ENCODE peak calls at places on chromosomes 3 and 15, in nine cellular contexts. B is neuronal stem cell, H is GM12878, F is HCT116, Z is IMR-90, N is fibroblast of lung, R is adipocyte, T is DND-41, C is H1. A is an unnamed sample.
A peak's percentile ranks its signal among the peaks of the same experiment; 100 is the strongest.

GRCh38 chr15:83654379-83655236 is 685 bp downstream of the ADAMTSL3 start:
- DNase-seq in F (no peak), N (no peak), Z (no peak), T (no peak), C (peak; percentile 74), R (no peak), B (no peak), H (no peak), A (no peak)

GRCh38 chr3:154018100-154018696 is 103.0 kb upstream of the ARHGEF26 start:
- DNase-seq in N (peak; percentile 2), R (no peak), F (peak; percentile 45), Z (peak; percentile 18), T (peak; percentile 31), B (peak; percentile 37), H (peak; percentile 11), C (peak; percentile 73), A (peak; percentile 77)

GRCh38 chr3:48856469-48856868 is 8.8 kb upstream of the PRKAR2A start:
- DNase-seq in C (no peak), B (no peak), H (no peak), N (no peak), F (no peak), R (no peak), Z (no peak), T (no peak), A (no peak)

GRCh38 chr3:24303057-24303754 is 191.4 kb downstream of the THRB start:
- DNase-seq in F (no peak), B (no peak), C (no peak), T (no peak), N (no peak), Z (no peak), H (no peak), R (no peak), A (no peak)

GRCh38 chr15:80721476-80721875 is 26.4 kb downstream of the ABHD17C start:
- DNase-seq in B (no peak), C (no peak), N (no peak), T (no peak), H (no peak), R (no peak), Z (no peak), F (no peak), A (no peak)

GRCh38 chr3:48500656-48501055 is 3.3 kb downstream of the SHISA5 start:
- DNase-seq in T (no peak), H (no peak), C (peak; percentile 42), N (no peak), Z (no peak), F (no peak), B (no peak), R (no peak), A (no peak)

GRCh38 chr15:68383161-68384074 is 48.5 kb downstream of the ITGA11 start:
- DNase-seq in T (peak; percentile 36), C (peak; percentile 55), H (no peak), B (peak; percentile 23), N (peak; percentile 27), R (peak; percentile 69), Z (peak; percentile 31), F (peak; percentile 36), A (peak; percentile 89)

GRCh38 chr3:56758539-56758981 is 43.2 kb downstream of the ARHGEF3 start:
- DNase-seq in H (peak; percentile 87), T (no peak), R (peak; percentile 88), Z (peak; percentile 91), N (peak; percentile 93), C (no peak), F (peak; percentile 66), B (no peak), A (peak; percentile 36)

GRCh38 chr3:14177580-14178246 is 688 bp downstream of the XPC start:
- DNase-seq in Z (peak; percentile 34), C (no peak), T (no peak), H (no peak), B (no peak), R (peak; percentile 24), F (peak; percentile 2), N (peak; percentile 31), A (peak; percentile 58)

GRCh38 chr3:116057403-116058006 is 387.8 kb downstream of the LSAMP start:
- DNase-seq in N (peak; percentile 77), F (no peak), T (no peak), Z (no peak), B (no peak), C (no peak), H (no peak), R (peak; percentile 34), A (no peak)

GRCh38 chr15:80503319-80503952 is 99.3 kb downstream of the ARNT2 start:
- DNase-seq in B (no peak), N (no peak), T (no peak), F (no peak), R (no peak), C (peak; percentile 31), Z (no peak), H (no peak), A (no peak)

GRCh38 chr3:156745766-156746165 is 71.4 kb downstream of the TIPARP start:
- DNase-seq in B (no peak), F (no peak), H (no peak), C (no peak), T (no peak), Z (no peak), R (peak; percentile 37), N (no peak), A (no peak)

GRCh38 chr3:57756528-57757401 is 656 bp downstream of the SLMAP start:
- DNase-seq in Z (peak; percentile 74), B (peak; percentile 30), T (peak; percentile 49), H (no peak), R (peak; percentile 80), F (no peak), N (peak; percentile 74), C (peak; percentile 63), A (peak; percentile 70)

GRCh38 chr3:168040624-168041208 is 55.0 kb downstream of the GOLIM4 start:
- DNase-seq in T (no peak), R (peak; percentile 80), N (peak; percentile 56), Z (peak; percentile 74), C (no peak), F (peak; percentile 32), H (no peak), B (no peak), A (peak; percentile 77)

GRCh38 chr15:83504365-83504764 is 57.2 kb downstream of the SH3GL3 start:
- DNase-seq in T (no peak), F (no peak), B (no peak), Z (no peak), H (no peak), R (no peak), N (peak; percentile 9), C (no peak), A (no peak)

GRCh38 chr15:32042269-32042996 is 12.1 kb downstream of the CHRNA7 start:
- DNase-seq in F (peak; percentile 37), B (no peak), H (no peak), N (no peak), C (no peak), Z (no peak), R (peak; percentile 2), T (no peak), A (no peak)

DNA sequence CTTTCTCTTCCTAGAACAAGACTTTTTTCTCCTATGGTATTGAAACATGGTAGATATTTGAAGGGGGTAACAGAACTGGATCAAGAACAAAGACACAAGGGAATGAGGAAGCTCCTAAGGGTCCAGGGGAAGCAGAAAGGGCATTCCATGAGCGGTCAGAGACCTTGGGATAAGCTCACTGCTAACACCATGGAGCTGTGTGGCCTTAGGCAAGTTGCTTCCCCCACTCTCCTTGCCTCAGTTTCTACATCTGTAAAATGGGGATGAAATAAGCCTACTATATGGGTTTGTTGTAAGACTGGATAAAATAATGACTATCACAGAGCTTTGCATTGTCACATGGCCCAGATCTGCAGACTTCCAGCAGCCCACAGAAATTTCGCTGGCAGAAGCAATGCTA is 139.8 kb downstream of the OPA1 start:
- DNase-seq in T (no peak), C (no peak), H (no peak), B (no peak), Z (no peak), N (peak; percentile 10), F (no peak), R (no peak), A (no peak)
- H3K9ac ChIP-seq in T (no peak overlapping the region), C (no peak overlapping the region), H (no peak overlapping the region), B (no peak overlapping the region), Z (no peak overlapping the region), N (no peak overlapping the region), F (no peak overlapping the region), R (no peak overlapping the region), A (no peak overlapping the region)

GRCh38 chr3:102038477-102039142 is 189.3 kb downstream of the NFKBIZ start:
- DNase-seq in R (peak; percentile 9), C (no peak), Z (no peak), F (no peak), H (peak; percentile 94), B (no peak), T (no peak), N (no peak), A (no peak)
- H3K9ac ChIP-seq in R (no peak overlapping the region), C (no peak overlapping the region), Z (no peak overlapping the region), F (no peak overlapping the region), H (no peak overlapping the region), B (no peak overlapping the region), T (no peak overlapping the region), N (no peak overlapping the region), A (no peak overlapping the region)

GRCh38 chr15:55907797-55908196 is 85.6 kb downstream of the NEDD4 start:
- DNase-seq in C (no peak), B (no peak), Z (peak; percentile 99), N (peak; percentile 100), R (peak; percentile 97), F (peak; percentile 86), H (no peak), T (no peak), A (no peak)

GRCh38 chr15:55915221-55915620 is 78.2 kb downstream of the NEDD4 start:
- DNase-seq in B (no peak), F (no peak), C (no peak), N (peak; percentile 63), H (no peak), R (peak; percentile 52), Z (no peak), T (no peak), A (no peak)

GRCh38 chr15:55912982-55913381 is 80.4 kb downstream of the NEDD4 start:
- DNase-seq in C (no peak), R (peak; percentile 41), T (no peak), B (no peak), H (no peak), N (peak; percentile 14), F (no peak), Z (no peak), A (no peak)

GRCh38 chr15:55914446-55914845 is 79.0 kb downstream of the NEDD4 start:
- DNase-seq in R (peak; percentile 69), T (no peak), B (no peak), H (no peak), C (no peak), Z (no peak), N (peak; percentile 45), F (no peak), A (no peak)

GRCh38 chr15:55909036-55909811 is 84.2 kb downstream of the NEDD4 start:
- DNase-seq in R (peak; percentile 36), H (no peak), B (no peak), F (no peak), T (no peak), C (no peak), Z (peak; percentile 70), N (peak; percentile 78), A (no peak)
- H3K9ac ChIP-seq in R (no peak overlapping the region), H (no peak overlapping the region), B (no peak overlapping the region), F (peak overlapping the region; percentile 1), T (no peak overlapping the region), C (no peak overlapping the region), Z (peak overlapping the region; percentile 22), N (no peak overlapping the region), A (no peak overlapping the region)

DNA sequence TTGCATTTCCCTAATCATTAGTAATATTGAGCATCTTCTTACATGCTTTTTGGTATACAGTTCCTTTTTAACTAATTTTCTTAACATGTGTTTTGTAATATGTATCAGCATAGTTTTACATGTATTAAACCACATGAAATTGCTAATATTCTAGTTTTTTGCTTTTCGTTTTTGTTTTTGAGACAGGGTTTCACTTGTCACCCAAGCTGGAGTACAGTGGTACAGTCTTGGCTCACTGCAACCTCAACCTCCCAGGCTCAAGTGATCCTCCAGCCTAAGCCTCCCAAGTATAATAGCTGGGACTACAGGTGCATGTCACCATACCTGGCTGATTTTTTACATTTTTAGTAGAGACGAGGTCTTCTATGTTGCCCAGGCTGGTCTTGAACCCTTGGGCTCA is 4.4 kb upstream of the ISG20 start:
- DNase-seq in Z (no peak), C (no peak), H (no peak), T (no peak), B (no peak), R (no peak), F (no peak), N (no peak), A (no peak)
- H3K9ac ChIP-seq in Z (no peak overlapping the region), C (no peak overlapping the region), H (no peak overlapping the region), T (peak overlapping the region; percentile 54), B (no peak overlapping the region), R (no peak overlapping the region), F (no peak overlapping the region), N (no peak overlapping the region), A (no peak overlapping the region)

A was measured in Karpas-422.